ENCODE peak calls at places on chromosomes 2 and 18, in six cellular contexts. P, B, D, J, Q and O are unnamed samples. For H3K36me3, the result is how much of the 10 kb centered on the place peaks cover.

GRCh38 chr2:162297925-162298552 is 20.4 kb downstream of the IFIH1 start:
- DNase-seq in P (peak), B (no peak), Q (no peak), J (no peak), D (peak), O (peak)

GRCh38 chr18:76977108-76977621 is 154.8 kb downstream of the ZNF236 start:
- DNase-seq in P (no peak), J (no peak), B (peak), D (no peak), Q (no peak), O (peak)

GRCh38 chr2:145190031-145190703 is 670.2 kb upstream of the ZEB2 start:
- DNase-seq in B (no peak), P (no peak), J (no peak), Q (no peak), D (peak), O (no peak)

GRCh38 chr2:136363921-136364320 is 246.0 kb upstream of the CXCR4 start:
- DNase-seq in B (no peak), P (no peak), J (no peak), Q (no peak), D (peak), O (no peak)

GRCh38 chr18:49052891-49053644 is 102.3 kb upstream of the SMAD7 start:
- DNase-seq in P (no peak), D (no peak), Q (no peak), J (no peak), B (no peak), O (no peak)

GRCh38 chr2:111975819-111976218 is 77.4 kb downstream of the MERTK start:
- DNase-seq in J (no peak), Q (no peak), P (no peak), D (peak), B (no peak), O (no peak)

GRCh38 chr18:75244336-75244735 is 33.7 kb downstream of the TSHZ1 start:
- DNase-seq in D (no peak), B (no peak), P (no peak), Q (no peak), J (no peak), O (no peak)

GRCh38 chr2:9002637-9003365 is 683 bp downstream of the MBOAT2 start:
- DNase-seq in B (peak), D (peak), P (peak), Q (peak), J (no peak), O (no peak)

GRCh38 chr2:74043345-74044329 is 58.9 kb downstream of the TET3 start:
- DNase-seq in J (no peak), D (no peak), P (no peak), B (no peak), Q (no peak), O (no peak)

GRCh38 chr2:42663828-42664227 is 95.4 kb downstream of the MTA3 start:
- DNase-seq in P (no peak), D (peak), Q (no peak), B (no peak), J (no peak), O (no peak)

GRCh38 chr2:101815739-101816391 is 118.4 kb downstream of the MAP4K4 start:
- DNase-seq in B (peak), Q (no peak), P (no peak), J (no peak), D (no peak), O (no peak)

GRCh38 chr2:239869272-239870155 is 155.6 kb downstream of the NDUFA10 start:
- DNase-seq in B (no peak), Q (no peak), P (no peak), D (no peak), J (no peak), O (no peak)

GRCh38 chr2:218392891-218393462 is 6.7 kb upstream of the CTDSP1 start:
- DNase-seq in Q (no peak), J (no peak), D (no peak), B (peak), P (no peak), O (no peak)

GRCh38 chr2:233542507-233542906 is 24.1 kb downstream of the USP40 start:
- DNase-seq in P (peak), Q (peak), J (no peak), D (no peak), B (no peak), O (no peak)

GRCh38 chr2:187935126-187935525 is 356.5 kb upstream of the GULP1 start:
- DNase-seq in J (no peak), Q (no peak), D (no peak), B (no peak), P (no peak), O (no peak)

GRCh38 chr2:174527959-174528358 is 41.1 kb upstream of the GPR155 start:
- DNase-seq in Q (no peak), P (no peak), B (no peak), D (no peak), J (no peak), O (no peak)

GRCh38 chr2:206442854-206443734 is at the start of gene ADAM23:
- DNase-seq in P (no peak), J (no peak), D (peak), B (peak), Q (peak), O (no peak)

GRCh38 chr2:27735263-27735904 is 36.1 kb upstream of the MRPL33 start:
- DNase-seq in B (peak), P (peak), J (no peak), Q (peak), D (peak), O (peak)

GRCh38 chr2:231691251-231691772 is 17.0 kb upstream of the PTMA start:
- DNase-seq in J (no peak), B (no peak), P (no peak), D (no peak), Q (no peak), O (no peak)

GRCh38 chr2:62661263-62661635 is 44.3 kb upstream of the EHBP1 start:
- DNase-seq in Q (no peak), B (no peak), J (no peak), P (no peak), D (no peak), O (no peak)

GRCh38 chr2:62660087-62660486 is 45.4 kb upstream of the EHBP1 start:
- DNase-seq in J (peak), Q (no peak), B (no peak), D (no peak), P (no peak), O (no peak)

GRCh38 chr2:62662131-62662530 is 43.4 kb upstream of the EHBP1 start:
- DNase-seq in D (no peak), J (no peak), P (no peak), Q (no peak), B (no peak), O (no peak)

GRCh38 chr2:62662548-62662947 is 43.0 kb upstream of the EHBP1 start:
- DNase-seq in P (no peak), Q (no peak), D (peak), J (peak), B (no peak), O (no peak)

GRCh38 chr2:62660582-62661262 is 44.8 kb upstream of the EHBP1 start:
- DNase-seq in Q (no peak), P (no peak), B (no peak), D (peak), J (no peak), O (no peak)
- H3K27ac ChIP-seq in Q (no peak), P (peak), B (no peak), D (no peak), J (peak), O (no peak)

GRCh38 chr2:228771306-228771705 is 499.8 kb downstream of the PID1 start:
- DNase-seq in D (no peak), B (no peak), P (peak), Q (no peak), J (no peak), O (no peak)

GRCh38 chr2:228768818-228769217 is 502.3 kb downstream of the PID1 start:
- DNase-seq in B (no peak), P (no peak), J (no peak), Q (no peak), D (no peak), O (no peak)

GRCh38 chr2:228774548-228774947 is 496.5 kb downstream of the PID1 start:
- DNase-seq in Q (no peak), B (no peak), J (no peak), D (no peak), P (no peak), O (no peak)

GRCh38 chr2:228767196-228767595 is 503.9 kb downstream of the PID1 start:
- DNase-seq in Q (no peak), J (no peak), D (no peak), B (no peak), P (no peak), O (no peak)

GRCh38 chr2:228771719-228772254 is 499.3 kb downstream of the PID1 start:
- DNase-seq in D (no peak), Q (no peak), J (no peak), P (no peak), B (no peak), O (no peak)
- H3K36me3 ChIP-seq in D (under half), Q (under half), J (under half), P (under half), B (under half), O (under half)

GRCh38 chr2:172284209-172284608 is 143.2 kb upstream of the ITGA6 start:
- DNase-seq in P (no peak), J (no peak), B (no peak), D (no peak), Q (no peak), O (no peak)

GRCh38 chr2:172283476-172283875 is 143.9 kb upstream of the ITGA6 start:
- DNase-seq in D (peak), P (no peak), Q (no peak), B (no peak), J (no peak), O (no peak)

GRCh38 chr2:172285010-172285621 is 142.3 kb upstream of the ITGA6 start:
- DNase-seq in Q (no peak), D (peak), B (no peak), J (no peak), P (no peak), O (peak)

GRCh38 chr2:172287605-172288326 is 139.6 kb upstream of the ITGA6 start:
- DNase-seq in B (no peak), P (no peak), J (no peak), D (peak), Q (no peak), O (no peak)

DNA sequence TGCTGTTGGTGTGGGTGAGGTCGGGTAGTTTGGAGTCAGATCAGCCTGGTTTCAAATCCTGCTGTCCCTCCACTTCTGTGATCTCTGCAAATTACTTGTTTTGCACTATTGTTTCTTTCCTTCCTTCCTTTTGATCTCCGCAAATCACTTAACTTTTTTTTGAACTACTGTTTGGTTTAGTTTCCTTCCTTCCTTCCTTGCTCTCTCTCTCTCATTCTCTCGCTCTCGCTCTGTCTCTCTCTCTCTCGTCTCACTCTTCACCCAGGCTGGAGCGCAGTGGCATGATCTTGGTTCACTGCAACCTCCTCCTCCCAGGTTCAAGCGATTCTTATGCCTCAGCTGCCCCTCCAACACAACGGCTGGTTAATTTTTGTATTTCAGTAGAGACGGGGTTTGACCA is 141.6 kb upstream of the ITGA6 start:
- DNase-seq in Q (no peak), P (no peak), B (no peak), J (no peak), D (no peak), O (no peak)
- H3K27ac ChIP-seq in Q (peak), P (no peak), B (no peak), J (no peak), D (peak), O (no peak)

GRCh38 chr18:80046431-80046830 is 12.2 kb downstream of the RBFA start:
- DNase-seq in D (no peak), J (no peak), B (no peak), Q (no peak), P (no peak), O (no peak)
- H3K36me3 ChIP-seq in D (under half), J (under half), B (half or more), Q (under half), P (under half), O (under half)

GRCh38 chr2:85549826-85550225 is 10.9 kb downstream of the MAT2A start:
- DNase-seq in D (peak), Q (no peak), B (no peak), P (no peak), J (no peak), O (no peak)

GRCh38 chr2:85548608-85548900 is 9.6 kb downstream of the MAT2A start:
- DNase-seq in P (no peak), B (no peak), J (no peak), Q (no peak), D (no peak), O (no peak)

GRCh38 chr2:85547089-85547858 is 8.3 kb downstream of the MAT2A start:
- DNase-seq in D (no peak), Q (no peak), J (no peak), P (no peak), B (no peak), O (peak)

GRCh38 chr2:85549095-85549494 is 10.1 kb downstream of the MAT2A start:
- DNase-seq in B (no peak), Q (no peak), J (no peak), P (no peak), D (no peak), O (no peak)

DNA sequence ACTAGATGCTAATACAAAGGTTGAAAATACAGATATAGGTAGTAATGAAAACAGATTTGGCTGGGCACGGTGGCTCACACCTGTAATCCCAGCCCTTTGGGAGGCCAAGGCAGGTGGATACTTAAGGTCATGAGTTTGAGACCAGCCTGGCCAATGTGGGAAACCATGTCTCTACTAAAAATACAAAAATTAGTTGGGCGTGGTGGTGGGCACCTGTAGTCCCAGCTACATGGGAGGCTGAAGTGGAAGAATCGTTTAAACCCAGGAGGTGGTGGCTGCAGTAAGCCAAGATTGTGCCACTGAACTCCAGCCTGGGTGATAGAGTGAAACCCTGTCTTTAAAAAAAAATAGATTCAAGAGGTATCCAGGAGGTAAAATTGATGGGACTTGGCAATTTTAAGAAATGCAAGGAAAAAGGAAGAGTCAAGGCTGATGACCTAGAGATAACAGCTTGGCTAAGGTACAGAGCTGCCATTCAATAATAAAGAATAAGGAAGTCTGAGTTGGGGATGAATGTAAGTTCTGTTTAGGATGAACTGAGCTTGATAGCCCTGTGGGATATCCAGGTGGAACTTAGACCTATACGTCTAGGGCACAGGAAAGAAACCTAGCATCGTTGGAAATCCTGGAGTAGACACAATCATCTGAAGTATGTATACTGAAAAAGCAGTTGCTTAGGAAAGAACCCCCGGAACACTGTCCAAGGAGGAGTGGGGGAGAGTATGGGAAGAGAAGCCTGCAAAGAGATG is 9.1 kb downstream of the MAT2A start:
- DNase-seq in J (no peak), D (no peak), B (no peak), P (no peak), Q (no peak), O (no peak)
- H3K27ac ChIP-seq in J (no peak), D (no peak), B (no peak), P (no peak), Q (peak), O (no peak)